ENCODE peak calls at places on chromosomes 16 and 17, in five cellular contexts. S is IMR-90, T is uterus, R is fibroblast of lung, W is lung. M is an unnamed sample.
A peak's percentile ranks its signal among the peaks of the same experiment; 100 is the strongest.

GRCh38 chr17:35731239-35731931 is at the start of gene RASL10B:
- DNase-seq in T (peak; percentile 55), R (peak; percentile 39), S (peak; percentile 31), W (no peak), M (no peak)

GRCh38 chr17:20234266-20234665 is 225.1 kb downstream of the SPECC1 start:
- DNase-seq in W (no peak), S (no peak), R (no peak), T (no peak), M (no peak)

GRCh38 chr16:87723224-87723619 is 42.6 kb downstream of the KLHDC4 start:
- DNase-seq in R (peak; percentile 88), S (peak; percentile 97), W (peak; percentile 43), T (no peak), M (peak; percentile 28)

GRCh38 chr16:16075463-16076399 is 126.3 kb downstream of the ABCC1 start:
- DNase-seq in R (peak; percentile 71), S (peak; percentile 41), W (peak; percentile 69), T (no peak), M (no peak)

GRCh38 chr16:86823895-86824671 is 245.7 kb downstream of the FOXL1 start:
- DNase-seq in R (peak; percentile 80), T (no peak), S (peak; percentile 74), W (no peak), M (peak; percentile 76)

GRCh38 chr17:5234645-5235576 is at the start of gene SCIMP:
- DNase-seq in W (peak; percentile 33), T (no peak), S (no peak), R (no peak), M (no peak)

GRCh38 chr16:25092489-25092888 is 19.1 kb upstream of the LCMT1 start:
- DNase-seq in T (no peak), W (no peak), R (no peak), S (no peak), M (no peak)

GRCh38 chr16:53866520-53866919 is 162.6 kb downstream of the FTO start:
- DNase-seq in T (no peak), R (no peak), W (no peak), S (no peak), M (no peak)

GRCh38 chr17:76266244-76266938 is 1.2 kb downstream of the UBALD2 start:
- DNase-seq in W (no peak), R (peak; percentile 43), T (no peak), S (peak; percentile 30), M (peak; percentile 29)

GRCh38 chr16:85928411-85928820 is 29.5 kb downstream of the IRF8 start:
- DNase-seq in R (peak; percentile 56), W (no peak), T (peak; percentile 43), S (peak; percentile 10), M (no peak)

GRCh38 chr16:57500578-57501111 is 14.4 kb upstream of the DOK4 start:
- DNase-seq in T (no peak), W (no peak), S (no peak), R (no peak), M (no peak)
- H3K4me3 ChIP-seq in T (no peak overlapping the region), W (no peak overlapping the region), S (no peak overlapping the region), R (no peak overlapping the region), M (no peak overlapping the region)

GRCh38 chr17:48530208-48530886 is 464 bp downstream of the HOXB1 start:
- DNase-seq in T (no peak), R (no peak), W (no peak), S (no peak), M (no peak)

GRCh38 chr17:48529191-48529979 is 1.4 kb downstream of the HOXB1 start:
- DNase-seq in R (no peak), W (no peak), T (no peak), S (no peak), M (peak; percentile 22)

GRCh38 chr17:48526986-48527741 is 3.6 kb downstream of the HOXB1 start:
- DNase-seq in S (no peak), R (no peak), T (no peak), W (no peak), M (no peak)

GRCh38 chr17:48527742-48528028 is 3.1 kb downstream of the HOXB1 start:
- DNase-seq in S (no peak), R (no peak), T (no peak), W (no peak), M (no peak)

GRCh38 chr17:48528153-48528912 is 2.5 kb downstream of the HOXB1 start:
- DNase-seq in T (no peak), R (no peak), W (no peak), S (no peak), M (no peak)
- H3K27me3 ChIP-seq in T (no peaks in the 10 kb centered on the region), R (no peaks in the 10 kb centered on the region), W (no peaks in the 10 kb centered on the region), S (peaks cover 17% of the 10 kb centered on the region), M (peaks cover 62% of the 10 kb centered on the region)

DNA sequence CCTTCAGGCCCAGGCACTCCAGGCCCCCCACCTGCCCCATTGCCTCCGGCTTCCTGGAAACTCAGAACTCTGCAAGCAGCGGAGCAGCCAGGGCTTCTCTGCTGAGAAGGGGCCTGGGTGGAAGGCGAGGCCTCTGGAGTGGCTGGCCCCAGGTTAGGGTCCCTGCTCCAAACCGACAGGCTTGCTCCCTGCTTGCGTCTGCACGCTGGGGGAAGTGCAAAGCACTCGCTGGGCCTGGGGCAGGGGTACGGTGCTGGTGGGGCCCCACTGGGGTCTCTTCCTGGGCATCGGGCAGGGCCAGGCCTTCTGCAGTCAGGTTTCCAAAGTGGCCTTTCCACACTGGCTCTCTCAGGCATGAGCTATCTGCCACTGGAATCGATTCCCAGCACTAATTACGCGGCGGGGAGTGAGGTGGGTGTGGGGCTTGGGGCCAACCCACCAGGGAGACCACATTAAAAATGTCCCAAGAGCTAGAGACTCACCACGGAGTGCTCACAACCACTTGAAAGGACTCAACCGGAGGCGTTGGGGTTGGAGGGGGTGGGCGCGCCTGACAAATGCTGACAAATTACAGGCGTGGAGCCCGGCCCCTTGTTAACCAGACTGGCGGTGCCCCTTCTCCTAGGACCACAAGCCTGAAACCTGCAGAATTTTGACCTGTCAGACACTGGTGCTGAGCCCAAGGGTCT is 17.9 kb downstream of the FAM83G start:
- DNase-seq in W (no peak), T (no peak), R (no peak), S (no peak), M (no peak)
- H3K4me3 ChIP-seq in W (no peak overlapping the region), T (no peak overlapping the region), R (no peak overlapping the region), S (no peak overlapping the region), M (no peak overlapping the region)

GRCh38 chr16:1922357-1922756 is 4.1 kb upstream of the HS3ST6 start:
- DNase-seq in T (no peak), R (no peak), S (no peak), W (no peak), M (no peak)

GRCh38 chr16:1918890-1919679 is 870 bp upstream of the HS3ST6 start:
- DNase-seq in W (no peak), R (no peak), T (no peak), S (no peak), M (no peak)

GRCh38 chr16:1919680-1919998 is 1.4 kb upstream of the HS3ST6 start:
- DNase-seq in R (no peak), T (no peak), S (no peak), W (no peak), M (no peak)

GRCh38 chr16:1918312-1918889 is at the start of gene HS3ST6:
- DNase-seq in R (no peak), S (no peak), W (no peak), T (no peak), M (no peak)

DNA sequence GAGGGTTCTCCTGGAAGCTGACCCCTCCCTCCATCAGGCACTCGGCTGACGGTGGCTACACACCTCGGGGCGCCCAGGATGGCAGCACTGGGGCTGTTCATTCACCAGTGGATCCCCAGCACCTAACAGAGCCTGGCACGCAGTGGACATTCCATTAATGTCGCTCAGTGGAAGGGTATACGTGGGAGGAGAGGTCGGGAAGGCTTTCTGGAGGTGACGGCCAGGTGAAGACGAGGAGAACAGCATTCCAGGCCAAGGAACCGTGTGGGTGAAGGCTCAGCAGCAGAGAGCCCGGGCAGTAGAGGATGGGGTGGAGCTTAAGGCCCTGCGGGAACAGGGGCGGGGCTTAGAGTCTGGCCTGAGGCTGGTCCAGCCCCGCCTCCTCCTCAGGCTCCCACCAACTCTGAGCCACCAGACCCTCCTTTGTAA is 2.5 kb upstream of the HS3ST6 start:
- DNase-seq in W (peak; percentile 40), S (no peak), R (peak; percentile 4), T (no peak), M (no peak)
- H3K27me3 ChIP-seq in W (peaks cover 7% of the 10 kb centered on the region), S (peaks cover 81% of the 10 kb centered on the region), R (peaks cover 57% of the 10 kb centered on the region), T (no peaks in the 10 kb centered on the region), M (peaks cover 51% of the 10 kb centered on the region)